ENCODE peak calls at places on chromosomes 2 and 18, in five cellular contexts. B, E, O, K and I are unnamed samples.

GRCh38 chr2:29009711-29010677 is 28.9 kb downstream of the TOGARAM2 start:
- DNase-seq in E (no peak), O (no peak), K (no peak), B (no peak), I (no peak)

GRCh38 chr2:3667151-3667631 is 9.2 kb downstream of the ALLC start:
- DNase-seq in K (no peak), B (no peak), O (no peak), E (no peak), I (no peak)

GRCh38 chr2:26768759-26769500 is 4.8 kb downstream of the SLC35F6 start:
- DNase-seq in K (peak; percentile 70), B (peak; percentile 69), O (no peak), E (peak; percentile 66), I (peak; percentile 64)

GRCh38 chr2:240322231-240322955 is 113.1 kb upstream of the GPC1 start:
- DNase-seq in B (no peak), E (no peak), O (no peak), K (no peak), I (no peak)

GRCh38 chr2:173555833-173556232 is 201.2 kb downstream of the CDCA7 start:
- DNase-seq in O (no peak), K (no peak), B (no peak), E (no peak), I (no peak)

GRCh38 chr2:63792523-63792922 is 49.2 kb upstream of the UGP2 start:
- DNase-seq in E (no peak), K (no peak), B (no peak), O (no peak), I (no peak)

GRCh38 chr18:28961669-28962228 is 784.8 kb upstream of the CDH2 start:
- DNase-seq in E (no peak), B (peak; percentile 0), K (no peak), O (peak; percentile 36), I (no peak)

GRCh38 chr18:45839415-45840395 is 14.2 kb downstream of the SIGLEC15 start:
- DNase-seq in K (no peak), E (no peak), O (peak; percentile 23), B (no peak), I (no peak)

GRCh38 chr2:158542577-158542976 is 85.8 kb downstream of the PKP4 start:
- DNase-seq in E (no peak), B (no peak), O (no peak), K (no peak), I (no peak)

GRCh38 chr2:237312021-237312755 is 101.8 kb downstream of the COL6A3 start:
- DNase-seq in O (no peak), B (no peak), K (no peak), E (no peak), I (no peak)

GRCh38 chr2:628651-629050 is 48.6 kb downstream of the TMEM18 start:
- DNase-seq in K (no peak), E (no peak), O (no peak), B (no peak), I (no peak)

GRCh38 chr2:176682278-176682677 is 413.0 kb downstream of the MTX2 start:
- DNase-seq in E (no peak), K (no peak), B (no peak), O (no peak), I (no peak)

GRCh38 chr18:26040051-26040656 is 50.3 kb downstream of the SS18 start:
- DNase-seq in E (no peak), K (no peak), B (no peak), O (no peak), I (no peak)

GRCh38 chr2:201970786-201971108 is 62.9 kb upstream of the FZD7 start:
- DNase-seq in O (no peak), K (no peak), E (no peak), B (no peak), I (no peak)

GRCh38 chr2:67571785-67572718 is 174.9 kb downstream of the ETAA1 start:
- DNase-seq in K (no peak), O (no peak), E (no peak), B (peak; percentile 44), I (no peak)

GRCh38 chr2:12819721-12820120 is 103.0 kb downstream of the TRIB2 start:
- DNase-seq in K (no peak), O (no peak), E (no peak), B (no peak), I (no peak)

GRCh38 chr2:3680548-3681345 is 22.6 kb upstream of the DCDC2C start:
- DNase-seq in E (no peak), B (no peak), O (no peak), K (no peak), I (no peak)

GRCh38 chr2:144912206-144912605 is 392.3 kb upstream of the ZEB2 start:
- DNase-seq in O (no peak), B (no peak), K (no peak), E (no peak), I (no peak)

GRCh38 chr2:70226781-70227180 is 21.6 kb downstream of the TIA1 start:
- DNase-seq in B (no peak), O (no peak), E (no peak), K (no peak), I (no peak)

GRCh38 chr2:6394266-6394665 is 471.4 kb downstream of the CMPK2 start:
- DNase-seq in B (no peak), E (no peak), K (no peak), O (no peak), I (no peak)

GRCh38 chr2:240961878-240962277 is 36.5 kb upstream of the SNED1 start:
- DNase-seq in K (no peak), O (no peak), E (peak; percentile 15), B (no peak), I (peak; percentile 54)

GRCh38 chr2:46510596-46511177 is 31.3 kb downstream of the TMEM247 start:
- DNase-seq in O (no peak), K (no peak), B (no peak), E (no peak), I (no peak)

GRCh38 chr2:102910724-102911123 is 148.9 kb downstream of the TMEM182 start:
- DNase-seq in E (no peak), B (no peak), K (no peak), O (no peak), I (no peak)

GRCh38 chr2:67374949-67375348 is 22.2 kb upstream of the ETAA1 start:
- DNase-seq in E (no peak), K (no peak), B (no peak), O (no peak), I (no peak)

GRCh38 chr2:130347220-130347925 is 4.7 kb downstream of the IMP4 start:
- DNase-seq in B (no peak), O (no peak), K (no peak), E (no peak), I (no peak)

GRCh38 chr2:43305006-43305405 is 78.6 kb upstream of the ZFP36L2 start:
- DNase-seq in B (no peak), E (no peak), O (no peak), K (no peak), I (peak; percentile 56)

GRCh38 chr18:49563130-49563540 is 1.3 kb downstream of the LIPG start:
- DNase-seq in O (no peak), E (no peak), B (no peak), K (no peak), I (no peak)

GRCh38 chr2:47819834-47820233 is 36.9 kb downstream of the MSH6 start:
- DNase-seq in K (no peak), B (no peak), E (no peak), O (no peak), I (no peak)

GRCh38 chr2:95029898-95030341 is 4.4 kb downstream of the MAL start:
- DNase-seq in B (no peak), E (no peak), O (no peak), K (no peak), I (no peak)

GRCh38 chr2:137693521-137693920 is 270.8 kb upstream of the HNMT start:
- DNase-seq in K (no peak), B (no peak), O (no peak), E (no peak), I (no peak)

GRCh38 chr2:17827785-17828184 is 11.5 kb downstream of the MSGN1 start:
- DNase-seq in B (no peak), O (no peak), E (no peak), K (no peak), I (no peak)

GRCh38 chr2:125644257-125644656 is 1011.7 kb upstream of the GYPC start:
- DNase-seq in E (no peak), K (no peak), B (no peak), O (no peak), I (no peak)

GRCh38 chr2:164538250-164538866 is 82.9 kb downstream of the GRB14 start:
- DNase-seq in K (no peak), E (no peak), O (peak; percentile 65), B (peak; percentile 55), I (no peak)

GRCh38 chr18:3688682-3689081 is 238.7 kb downstream of the TGIF1 start:
- DNase-seq in E (no peak), K (no peak), O (no peak), B (no peak), I (no peak)

DNA sequence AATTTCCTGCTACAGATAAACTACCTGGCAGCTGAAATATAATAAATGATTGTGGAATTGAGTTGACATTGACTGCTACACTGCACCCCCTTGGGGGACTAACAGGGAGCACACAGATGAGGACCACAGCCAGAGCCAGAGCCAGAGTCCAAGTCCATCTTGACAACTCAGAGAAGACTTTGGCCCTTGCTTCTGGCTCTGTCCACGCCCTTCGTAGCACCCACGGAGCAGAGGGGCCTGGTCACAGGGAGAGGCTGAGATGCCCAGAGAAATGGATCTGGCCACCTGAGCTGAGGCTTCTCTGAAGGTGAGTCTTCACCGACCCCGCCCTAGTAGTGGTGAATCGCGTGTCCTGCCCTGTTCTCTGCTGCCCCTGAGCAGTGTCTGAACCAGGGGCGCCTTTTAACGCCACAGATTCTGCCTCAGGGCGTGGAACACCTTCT is 35.8 kb upstream of the MAT2A start:
- DNase-seq in K (peak; percentile 67), B (no peak), O (peak; percentile 47), E (no peak), I (no peak)
- H3K27ac ChIP-seq in K (peak overlapping the region; percentile 14), B (peak overlapping the region; percentile 83), O (no peak overlapping the region), E (no peak overlapping the region), I (no peak overlapping the region)

GRCh38 chr18:57659463-57660102 is 37.9 kb upstream of the NARS1 start:
- DNase-seq in K (no peak), E (no peak), B (no peak), O (no peak), I (no peak)
- TF ChIP-seq POLR2A in K (no peak), E (no peak), B (no peak), O (no peak), I (no peak)

DNA sequence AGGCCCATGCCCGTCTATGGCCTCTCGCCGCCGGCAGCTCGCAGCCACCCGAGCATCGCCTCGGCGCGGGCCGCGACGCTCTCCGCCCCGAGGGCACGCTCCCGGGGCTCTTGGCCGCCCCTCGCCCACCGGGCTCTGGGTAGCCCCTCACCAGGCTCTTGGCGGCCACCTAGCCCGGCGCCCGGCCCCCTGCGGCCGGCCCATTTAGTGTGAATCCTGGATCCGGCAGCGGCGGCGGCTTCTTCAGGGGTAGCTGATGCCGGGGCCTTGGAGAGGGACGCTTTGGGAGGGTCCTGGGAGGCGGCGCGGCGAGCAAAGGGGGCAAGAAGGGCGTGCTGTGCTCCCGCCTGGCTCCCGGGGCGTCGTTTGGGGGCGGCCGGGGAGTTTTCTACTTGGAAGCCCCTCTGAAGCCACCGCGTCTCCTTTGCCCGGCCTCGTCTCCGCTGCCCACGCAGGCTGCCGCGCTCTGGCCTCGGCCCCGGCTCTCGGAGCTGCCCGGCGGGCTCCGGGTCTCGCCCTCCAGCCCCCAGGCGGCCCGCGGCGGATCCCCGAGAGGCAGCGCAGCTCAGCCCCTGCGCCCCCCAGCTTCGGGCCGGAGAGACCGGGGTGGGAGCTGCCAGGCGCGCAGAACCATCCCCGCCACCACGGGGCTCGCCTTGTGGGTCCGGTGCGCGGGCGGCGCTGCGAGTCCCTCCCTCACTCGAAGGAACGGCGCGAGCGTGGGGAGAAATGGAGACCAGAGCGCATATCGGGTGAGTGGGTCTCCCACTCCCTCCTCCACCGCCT is 521 bp downstream of the PIEZO2 start:
- DNase-seq in O (no peak), K (no peak), E (no peak), B (no peak), I (no peak)
- H3K4me3 ChIP-seq in O (peak overlapping the region; percentile 64), K (peak overlapping the region; percentile 18), E (peak overlapping the region; percentile 40), B (peak overlapping the region; percentile 50), I (peak overlapping the region; percentile 8)

GRCh38 chr2:121133551-121134319 is 151.3 kb downstream of the TFCP2L1 start:
- DNase-seq in O (no peak), B (no peak), K (no peak), E (no peak), I (no peak)
- H3K27ac ChIP-seq in O (no peak overlapping the region), B (no peak overlapping the region), K (no peak overlapping the region), E (no peak overlapping the region), I (no peak overlapping the region)